ENCODE peak calls at places on chromosomes 4 and X, in seven cellular contexts. M is transverse colon, N is vagina, A is endothelial cell of umbilical vein, D is IMR-90, L is upper lobe of left lung, I is H1. F is an unnamed sample.

GRCh38 chr4:126701756-126702155 is 931.0 kb upstream of the INTU start:
- DNase-seq in L (no peak), I (no peak), D (peak; percentile 81), N (no peak), A (no peak), M (no peak), F (no peak)

GRCh38 chr4:177485528-177485927 is 43.3 kb upstream of the AGA start:
- DNase-seq in A (no peak), D (peak; percentile 98), L (no peak), I (no peak), N (no peak), M (no peak), F (no peak)

GRCh38 chr4:1405636-1406415 is 416 bp downstream of the NKX1-1 start:
- DNase-seq in N (no peak), L (no peak), M (no peak), A (no peak), D (no peak), I (no peak), F (no peak)

GRCh38 chr4:72112514-72113156 is 80.8 kb downstream of the NPFFR2 start:
- DNase-seq in I (no peak), M (no peak), D (peak; percentile 76), L (no peak), A (peak; percentile 1), N (no peak), F (peak; percentile 3)

GRCh38 chr4:144113546-144113945 is 27.0 kb downstream of the GYPA start:
- DNase-seq in L (no peak), M (no peak), D (no peak), I (no peak), A (no peak), N (no peak), F (no peak)

GRCh38 chr4:24476209-24476781 is 108.1 kb downstream of the DHX15 start:
- DNase-seq in D (peak; percentile 18), L (no peak), I (no peak), M (no peak), N (no peak), A (peak; percentile 32), F (no peak)

GRCh38 chr4:57342406-57342805 is 232.2 kb upstream of the IGFBP7 start:
- DNase-seq in D (peak; percentile 2), L (no peak), M (no peak), A (no peak), I (no peak), N (no peak), F (no peak)

GRCh38 chr4:102735578-102735977 is 25.2 kb downstream of the MANBA start:
- DNase-seq in D (no peak), M (no peak), N (no peak), I (no peak), A (no peak), L (no peak), F (no peak)

GRCh38 chr4:137768196-137768595 is 235.9 kb upstream of the PCDH18 start:
- DNase-seq in D (peak; percentile 25), L (no peak), A (peak; percentile 8), N (no peak), I (no peak), M (no peak), F (no peak)

GRCh38 chrX:104343408-104344129 is 88.8 kb upstream of the ESX1 start:
- DNase-seq in M (peak; percentile 60), D (peak; percentile 74), I (peak; percentile 70), L (no peak), N (no peak), A (peak; percentile 87), F (peak; percentile 34)

GRCh38 chr4:55378617-55379467 is 16.9 kb upstream of the TMEM165 start:
- DNase-seq in N (no peak), L (peak; percentile 61), M (peak; percentile 56), D (no peak), I (no peak), A (no peak), F (peak; percentile 76)

GRCh38 chrX:308821-309520 is 9.6 kb downstream of the GTPBP6 start:
- DNase-seq in M (no peak), I (no peak), A (no peak), L (no peak), N (no peak), D (no peak), F (no peak)

GRCh38 chrX:19579485-19579884 is 64.2 kb upstream of the MAP3K15 start:
- DNase-seq in A (peak; percentile 2), N (no peak), L (no peak), I (no peak), D (peak; percentile 75), M (no peak), F (no peak)

GRCh38 chr4:2862528-2862927 is 18.9 kb downstream of the ADD1 start:
- DNase-seq in M (no peak), I (peak; percentile 43), L (peak; percentile 47), N (no peak), A (peak; percentile 47), D (peak; percentile 41), F (no peak)

GRCh38 chr4:150078041-150078995 is at the start of gene DCLK2:
- DNase-seq in L (peak; percentile 35), A (peak; percentile 71), I (peak; percentile 65), M (peak; percentile 59), N (no peak), D (peak; percentile 87), F (peak; percentile 80)

GRCh38 chr4:181822005-181822375 is 421.2 kb upstream of the TENM3 start:
- DNase-seq in D (no peak), N (no peak), A (no peak), M (no peak), L (no peak), I (no peak), F (no peak)

GRCh38 chrX:130106071-130106470 is 4.2 kb downstream of the ELF4 start:
- DNase-seq in A (peak; percentile 62), I (no peak), N (no peak), M (no peak), L (no peak), D (no peak), F (no peak)

GRCh38 chr4:8021796-8022195 is 82.1 kb upstream of the AFAP1 start:
- DNase-seq in N (no peak), I (no peak), M (no peak), D (no peak), A (no peak), L (no peak), F (no peak)

GRCh38 chr4:126065016-126065415 is 750.3 kb downstream of the FAT4 start:
- DNase-seq in M (no peak), I (no peak), D (no peak), L (no peak), N (no peak), A (no peak), F (no peak)

GRCh38 chr4:28463184-28463690 is 1602.6 kb downstream of the STIM2 start:
- DNase-seq in N (no peak), L (no peak), M (no peak), D (peak; percentile 9), I (no peak), A (no peak), F (no peak)

GRCh38 chrX:9670136-9670905 is 95.3 kb downstream of the GPR143 start:
- DNase-seq in N (no peak), D (peak; percentile 66), A (peak; percentile 60), I (no peak), L (no peak), M (no peak), F (no peak)

GRCh38 chr4:79046191-79046590 is 107.0 kb upstream of the PAQR3 start:
- DNase-seq in A (no peak), D (no peak), I (no peak), M (no peak), N (no peak), L (no peak), F (no peak)

GRCh38 chr4:182348947-182349346 is 105.7 kb downstream of the TENM3 start:
- DNase-seq in A (no peak), M (no peak), N (no peak), L (no peak), I (no peak), D (no peak), F (peak; percentile 11)

GRCh38 chrX:80237072-80237471 is 183.2 kb upstream of the TENT5D start:
- DNase-seq in D (no peak), A (no peak), M (no peak), I (no peak), N (no peak), L (no peak), F (no peak)

GRCh38 chr4:17013382-17014006 is 115.0 kb upstream of the LDB2 start:
- DNase-seq in L (no peak), M (no peak), A (peak; percentile 80), D (peak; percentile 65), N (peak; percentile 13), I (no peak), F (no peak)

GRCh38 chr4:174256277-174256713 is 27.2 kb downstream of the FBXO8 start:
- DNase-seq in D (peak; percentile 63), A (peak; percentile 15), I (no peak), N (no peak), L (no peak), M (no peak), F (no peak)

GRCh38 chrX:153724252-153725038 is at the start of the genes ABCD1 and BCAP31:
- DNase-seq in A (peak; percentile 84), N (no peak), I (peak; percentile 87), L (peak; percentile 88), M (peak; percentile 92), D (peak; percentile 78), F (peak; percentile 91)
- TF ChIP-seq POLR2A in A (peak; percentile 53), N (no peak), I (no peak), L (no peak), M (peak; percentile 84), D (peak; percentile 84), F (peak; percentile 91)

DNA sequence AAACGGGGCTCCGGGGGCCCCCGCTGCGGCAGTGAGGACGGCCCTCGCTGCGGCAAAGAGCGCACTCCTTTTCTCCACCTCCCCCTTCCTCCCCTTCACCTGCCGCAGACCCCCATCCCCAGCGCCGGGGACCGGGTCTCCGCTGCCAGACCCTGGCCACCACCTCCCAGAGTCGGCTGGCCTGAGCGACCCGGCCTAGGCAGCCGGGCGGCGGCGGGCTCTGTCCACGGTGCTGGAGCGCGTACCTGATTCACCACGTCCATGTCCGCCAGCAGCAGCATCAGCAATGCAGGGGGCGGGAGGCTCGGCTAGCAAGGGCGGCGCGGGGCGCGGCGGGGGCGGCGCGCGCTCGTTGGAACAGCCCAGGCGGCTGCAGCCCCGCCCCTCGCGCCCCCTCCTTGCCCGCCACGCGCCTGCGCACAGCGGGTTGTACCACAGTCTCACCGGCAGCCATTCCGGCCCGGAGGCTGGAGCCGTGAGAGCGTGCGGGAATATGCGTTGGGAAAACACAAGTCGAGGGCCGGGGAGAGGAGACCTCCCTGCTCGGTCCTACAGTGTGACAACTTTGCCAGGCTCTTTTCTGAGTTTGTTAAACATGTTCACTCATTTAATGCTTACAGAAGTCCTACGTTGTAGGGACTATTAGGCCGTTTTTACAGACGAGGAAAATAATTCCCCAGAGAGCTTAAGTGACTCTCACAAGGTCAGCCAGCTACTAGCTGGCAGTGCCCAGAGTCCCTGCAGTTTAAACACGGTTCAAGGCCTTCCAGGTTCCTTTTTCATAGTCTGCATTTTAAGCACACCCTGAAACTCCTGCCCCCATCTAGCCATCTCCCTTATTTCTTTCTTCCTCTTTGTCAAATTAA is at the start of gene SYP:
- DNase-seq in N (no peak), D (peak; percentile 82), L (peak; percentile 93), A (peak; percentile 84), M (peak; percentile 91), I (peak; percentile 88), F (peak; percentile 94)
- TF ChIP-seq POLR2A in N (no peak), D (no peak), L (no peak), A (peak; percentile 85), M (peak; percentile 60), I (no peak), F (peak; percentile 44)

GRCh38 chrX:56232221-56233082 is at the start of gene KLF8:
- DNase-seq in L (peak; percentile 68), D (no peak), N (no peak), I (peak; percentile 56), A (no peak), M (peak; percentile 68), F (peak; percentile 71)
- TF ChIP-seq POLR2A in L (no peak), D (no peak), N (no peak), I (no peak), A (no peak), M (no peak), F (peak; percentile 30)

GRCh38 chr4:113560579-113560978 is 201.0 kb downstream of the CAMK2D start:
- DNase-seq in L (no peak), N (no peak), I (no peak), M (no peak), A (peak; percentile 78), D (no peak), F (no peak)
- TF ChIP-seq POLR2A in L (no peak), N (no peak), I (no peak), M (no peak), A (no peak), D (no peak), F (no peak)